ENCODE peak calls at places on chromosomes 11 and 22, in ten cellular contexts. U, K, L, C, M, I, W, J, F and D are unnamed samples. For H3K4me1, the result is how much of the 10 kb centered on the place peaks cover.

GRCh38 chr11:3163241-3163981 is 1.7 kb downstream of the OSBPL5 start:
- DNase-seq in F (no peak), U (no peak), L (no peak), I (no peak), J (peak), C (no peak), W (no peak), K (no peak), M (peak), D (peak)

GRCh38 chr11:4044971-4045646 is 49.5 kb upstream of the RRM1 start:
- DNase-seq in C (no peak), W (no peak), M (no peak), J (no peak), F (no peak), L (no peak), U (no peak), K (no peak), I (no peak), D (no peak)

GRCh38 chr11:35615911-35616900 is 2.1 kb upstream of the FJX1 start:
- DNase-seq in W (no peak), K (no peak), C (no peak), J (no peak), M (no peak), I (peak), F (peak), L (no peak), U (no peak), D (no peak)

GRCh38 chr11:113991718-113992458 is 17.0 kb downstream of the HTR3A start:
- DNase-seq in L (no peak), F (no peak), W (no peak), I (no peak), U (no peak), M (peak), J (no peak), C (no peak), K (no peak), D (no peak)

GRCh38 chr11:69004411-69005182 is 8.4 kb downstream of the MRGPRF start:
- DNase-seq in C (no peak), U (peak), W (no peak), L (peak), M (no peak), F (no peak), I (no peak), J (peak), K (no peak), D (no peak)

GRCh38 chr11:132101861-132102260 is 731.4 kb downstream of the NTM start:
- DNase-seq in I (no peak), L (no peak), C (no peak), F (no peak), W (no peak), M (no peak), J (no peak), U (no peak), K (no peak), D (no peak)

GRCh38 chr11:1751999-1752906 is 1.9 kb upstream of the IFITM10 start:
- DNase-seq in U (peak), W (no peak), M (no peak), F (no peak), J (peak), I (no peak), C (no peak), L (no peak), K (no peak), D (peak)

GRCh38 chr11:119872911-119873310 is 143.9 kb upstream of the NECTIN1 start:
- DNase-seq in L (no peak), I (no peak), F (no peak), M (no peak), C (no peak), J (no peak), W (no peak), U (no peak), K (no peak), D (no peak)

GRCh38 chr11:11179239-11179638 is 173.8 kb downstream of the CSNK2A3 start:
- DNase-seq in W (no peak), K (no peak), I (peak), F (no peak), J (no peak), M (no peak), L (no peak), U (no peak), C (no peak), D (no peak)

GRCh38 chr11:106012744-106013143 is 9.3 kb downstream of the MSANTD4 start:
- DNase-seq in J (no peak), M (peak), U (no peak), L (no peak), I (no peak), C (no peak), W (no peak), K (no peak), F (peak), D (no peak)

GRCh38 chr22:49437956-49438355 is 389.7 kb downstream of the BRD1 start:
- DNase-seq in C (no peak), I (no peak), U (no peak), K (no peak), J (no peak), M (no peak), W (no peak), L (peak), F (no peak), D (no peak)

GRCh38 chr11:102184269-102184987 is 74.2 kb downstream of the YAP1 start:
- DNase-seq in J (no peak), M (no peak), F (no peak), K (no peak), C (no peak), U (no peak), W (no peak), I (no peak), L (no peak), D (no peak)

GRCh38 chr11:396948-397548 is 3.0 kb downstream of the PKP3 start:
- DNase-seq in F (peak), L (no peak), I (no peak), J (peak), K (no peak), M (peak), W (no peak), C (no peak), U (no peak), D (peak)

GRCh38 chr11:18743365-18743764 is 17.4 kb upstream of the IGSF22 start:
- DNase-seq in K (no peak), M (no peak), L (no peak), J (no peak), U (no peak), C (no peak), F (no peak), W (no peak), I (no peak), D (no peak)

GRCh38 chr22:30430933-30431332 is 5.4 kb downstream of the MTFP1 start:
- DNase-seq in U (no peak), F (no peak), C (no peak), I (no peak), J (peak), M (no peak), L (no peak), W (no peak), K (no peak), D (no peak)

GRCh38 chr22:31136155-31136554 is 4.2 kb downstream of the PLA2G3 start:
- DNase-seq in L (no peak), W (no peak), K (no peak), F (no peak), C (no peak), J (no peak), I (no peak), U (no peak), M (no peak), D (no peak)

GRCh38 chr11:33910261-33910959 is 18.5 kb upstream of the LMO2 start:
- DNase-seq in W (no peak), I (no peak), J (no peak), U (no peak), M (no peak), F (no peak), K (no peak), L (no peak), C (no peak), D (no peak)

GRCh38 chr11:72015511-72016061 is 16.9 kb downstream of the IL18BP start:
- DNase-seq in K (no peak), U (no peak), F (no peak), J (no peak), C (no peak), L (no peak), M (no peak), I (no peak), W (no peak), D (no peak)

GRCh38 chr22:45640291-45640940 is 31.2 kb upstream of the ATXN10 start:
- DNase-seq in W (no peak), J (no peak), K (no peak), F (no peak), M (no peak), I (no peak), U (no peak), C (no peak), L (peak), D (no peak)
- TF ChIP-seq CTCF in W (no peak), J (no peak), K (no peak), F (no peak), M (no peak), I (no peak), U (no peak), C (no peak), L (no peak), D (no peak)

DNA sequence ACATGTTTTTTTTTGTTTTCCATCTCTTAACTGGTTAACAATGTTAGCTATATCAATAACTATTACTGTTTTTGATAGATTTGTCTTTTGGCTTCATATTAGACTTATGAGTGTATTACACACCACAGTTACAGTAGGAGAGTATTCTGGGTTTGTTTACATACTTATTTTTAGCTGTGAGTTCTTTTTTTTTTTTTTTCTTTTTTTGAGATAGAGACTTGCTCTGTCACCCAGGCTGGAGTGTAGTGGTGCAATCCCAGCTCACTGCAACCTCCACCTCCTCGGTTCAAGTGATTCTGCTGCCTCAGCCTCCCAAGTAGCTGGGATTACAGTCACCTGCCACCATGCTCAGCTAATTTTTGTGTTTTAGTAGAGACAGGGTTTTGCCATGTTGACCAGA is 28.0 kb downstream of the CNTF start:
- DNase-seq in J (no peak), I (no peak), F (no peak), U (no peak), M (no peak), K (no peak), W (no peak), L (no peak), C (no peak), D (no peak)
- H3K27ac ChIP-seq in J (no peak), I (no peak), F (no peak), U (no peak), M (no peak), K (no peak), W (no peak), L (no peak), C (no peak), D (no peak)

DNA sequence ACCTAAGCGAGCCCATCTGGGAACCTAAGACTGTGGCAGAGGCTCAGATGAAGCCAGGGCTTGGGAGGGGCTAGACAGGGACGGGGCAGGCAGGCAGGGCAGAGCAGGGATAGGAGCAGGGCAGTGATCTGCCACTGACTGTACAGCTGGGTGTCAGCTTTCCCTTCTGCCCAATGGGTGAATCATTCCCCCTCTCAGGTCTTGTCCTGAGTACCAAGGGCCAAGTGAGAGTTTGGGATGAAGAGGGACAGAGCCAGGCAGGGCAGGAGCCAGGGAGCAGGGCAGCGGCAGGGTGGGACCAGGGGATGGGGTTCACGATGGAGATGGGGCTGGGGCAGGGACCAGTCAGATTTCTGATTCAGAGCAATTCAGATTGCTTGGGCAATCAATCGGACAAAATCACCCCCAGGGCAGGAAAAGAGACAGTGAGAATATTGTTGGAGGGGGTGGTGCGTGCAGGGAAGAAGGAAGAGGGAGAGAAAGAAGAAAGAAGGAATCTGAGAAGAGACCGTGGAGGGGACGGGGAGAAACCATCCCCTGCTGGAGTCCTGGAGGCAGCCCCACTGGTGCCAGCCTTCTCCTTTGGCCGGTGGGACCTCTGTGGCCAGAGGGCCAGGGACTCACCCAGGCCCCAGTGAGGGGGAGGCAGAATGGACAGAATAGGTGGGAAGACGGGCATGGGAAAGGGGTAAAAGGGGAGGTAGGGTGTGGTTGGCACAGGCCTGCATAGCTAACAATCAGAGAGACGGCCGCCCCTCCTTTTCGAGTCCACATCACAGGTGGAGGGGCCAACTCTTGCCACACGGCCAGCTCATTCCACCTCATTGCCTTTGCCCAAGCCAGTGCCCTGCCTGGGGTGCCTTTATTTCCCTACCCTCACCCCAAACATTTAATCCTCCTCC is 47.2 kb downstream of the CYTH4 start:
- DNase-seq in I (no peak), U (no peak), L (no peak), C (no peak), F (no peak), K (no peak), M (no peak), J (no peak), W (no peak), D (no peak)
- H3K4me1 ChIP-seq in I (half or more), U (under half), L (under half), C (under half), F (under half), K (half or more), M (under half), J (under half), W (under half), D (under half)

DNA sequence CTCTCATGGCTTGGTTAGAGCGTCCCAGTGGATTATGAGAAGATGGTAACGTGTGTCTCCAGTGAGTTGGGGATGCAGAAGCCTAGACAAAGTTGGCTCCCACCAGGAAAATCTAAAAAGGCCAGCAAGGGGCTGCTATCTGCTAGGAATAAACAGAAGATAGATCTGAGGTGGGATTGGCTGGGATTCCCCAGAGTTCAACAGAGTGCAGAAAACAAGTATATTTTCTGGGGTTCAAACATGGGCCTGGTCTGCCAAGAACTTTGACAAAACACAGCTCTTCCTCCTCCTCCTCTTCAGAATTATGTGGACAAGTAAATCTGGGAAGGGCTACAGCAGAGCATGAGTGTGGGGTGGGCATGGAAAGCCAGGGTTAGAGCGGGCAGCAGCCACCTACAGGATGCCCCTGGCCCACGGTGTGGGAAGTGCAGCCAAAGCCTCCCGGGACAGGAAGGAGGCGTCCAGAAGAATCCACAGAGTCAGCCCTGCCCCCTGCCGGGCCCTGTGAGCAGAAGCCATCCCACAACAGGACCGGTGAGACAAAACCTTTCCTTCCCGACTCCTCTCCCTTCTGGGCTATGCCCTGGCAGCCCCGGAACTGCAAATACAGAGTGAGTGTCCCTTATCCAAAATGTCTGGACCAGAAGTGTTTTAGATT is 67.1 kb downstream of the CD82 start:
- DNase-seq in I (peak), M (no peak), F (peak), W (no peak), C (no peak), U (peak), K (peak), L (peak), J (no peak), D (no peak)
- TF ChIP-seq CTCF in I (peak), M (peak), F (peak), W (no peak), C (no peak), U (no peak), K (peak), L (peak), J (peak), D (peak)

GRCh38 chr11:130411223-130411622 is 17.2 kb downstream of the ADAMTS8 start:
- DNase-seq in K (no peak), U (no peak), C (no peak), J (no peak), W (no peak), M (no peak), I (no peak), F (no peak), L (no peak), D (no peak)

GRCh38 chr11:130407978-130408377 is 20.4 kb downstream of the ADAMTS8 start:
- DNase-seq in I (no peak), U (no peak), C (no peak), K (no peak), J (peak), L (no peak), W (peak), M (peak), F (peak), D (no peak)

GRCh38 chr11:130409618-130410388 is 18.6 kb downstream of the ADAMTS8 start:
- DNase-seq in K (no peak), W (no peak), M (no peak), J (peak), F (no peak), C (no peak), L (no peak), I (no peak), U (no peak), D (no peak)

GRCh38 chr11:130408901-130409300 is 19.5 kb downstream of the ADAMTS8 start:
- DNase-seq in J (peak), K (no peak), L (no peak), C (no peak), F (no peak), U (no peak), W (no peak), M (no peak), I (no peak), D (no peak)

DNA sequence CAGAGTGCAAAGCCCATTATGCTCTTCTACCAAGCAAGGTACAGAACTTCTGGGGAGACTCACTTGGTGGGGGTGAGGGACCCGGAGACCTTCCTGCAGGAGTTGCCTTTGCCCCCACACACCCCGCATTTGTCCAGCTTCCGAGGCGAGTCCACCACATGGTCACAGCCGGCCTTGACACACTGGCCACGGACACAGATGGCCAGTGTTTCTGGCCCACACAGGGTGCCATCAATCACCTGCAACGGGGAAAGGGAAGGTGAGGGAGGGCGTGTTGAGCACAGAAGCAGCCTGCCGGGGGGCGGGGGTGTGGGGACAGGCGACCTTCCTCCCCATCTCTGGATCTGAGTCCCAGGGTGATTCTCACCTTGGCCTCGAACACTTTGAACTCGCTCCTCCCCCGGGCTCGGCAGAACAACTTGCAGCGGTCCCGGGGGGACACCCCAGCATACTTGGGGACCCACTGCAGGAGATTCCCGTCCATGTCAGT is 20.0 kb downstream of the ADAMTS8 start:
- DNase-seq in F (no peak), J (peak), I (no peak), W (no peak), C (no peak), U (no peak), M (no peak), L (no peak), K (no peak), D (no peak)
- H3K27ac ChIP-seq in F (no peak), J (no peak), I (no peak), W (no peak), C (no peak), U (no peak), M (no peak), L (no peak), K (peak), D (no peak)